ENCODE peak calls at places on chromosomes 16 and 17, in nine cellular contexts. Q is transverse colon, F is ovary, E is K562, N is H54, L is A549, J is heart left ventricle, R is testis, C is stomach. Y is an unnamed sample.

GRCh38 chr17:36512641-36513040 is 22.0 kb downstream of the MYO19 start:
- DNase-seq in J (no peak), F (no peak), E (no peak), R (no peak), N (no peak), C (no peak), Q (no peak), L (no peak), Y (no peak)

GRCh38 chr17:66441012-66441703 is 138.7 kb downstream of the PRKCA start:
- DNase-seq in Q (no peak), E (no peak), L (no peak), J (no peak), N (no peak), C (no peak), F (no peak), R (no peak), Y (no peak)

GRCh38 chr16:11006666-11007065 is 62.3 kb downstream of the CLEC16A start:
- DNase-seq in J (no peak), N (no peak), Q (no peak), E (no peak), C (no peak), F (no peak), R (no peak), L (no peak), Y (no peak)

GRCh38 chr16:6206080-6206479 is 1108.5 kb upstream of the EEF2KMT start:
- DNase-seq in R (no peak), C (no peak), F (no peak), Q (peak), N (no peak), L (no peak), E (no peak), J (no peak), Y (no peak)

GRCh38 chr17:82424001-82424862 is 5.8 kb upstream of the OGFOD3 start:
- DNase-seq in Q (peak), L (peak), C (peak), F (no peak), N (peak), E (peak), J (peak), R (peak), Y (no peak)

GRCh38 chr16:52572656-52573055 is 25.7 kb upstream of the TOX3 start:
- DNase-seq in L (no peak), R (no peak), J (no peak), Q (no peak), C (no peak), N (no peak), F (no peak), E (no peak), Y (no peak)

GRCh38 chr17:6626616-6627015 is 13.9 kb downstream of the KIAA0753 start:
- DNase-seq in Q (no peak), N (no peak), C (no peak), E (no peak), J (no peak), L (no peak), R (no peak), F (no peak), Y (no peak)

GRCh38 chr17:81863123-81863675 is 2.9 kb upstream of the P4HB start:
- DNase-seq in F (no peak), C (no peak), E (no peak), Q (no peak), J (no peak), N (no peak), R (no peak), L (no peak), Y (peak)

GRCh38 chr17:39800540-39800939 is 62.8 kb downstream of the GRB7 start:
- DNase-seq in N (no peak), F (no peak), J (no peak), Q (peak), E (no peak), L (no peak), R (no peak), C (no peak), Y (no peak)

GRCh38 chr17:32298721-32299578 is 33.3 kb downstream of the RHBDL3 start:
- DNase-seq in E (no peak), Q (no peak), F (no peak), C (no peak), J (no peak), R (no peak), N (no peak), L (no peak), Y (no peak)

GRCh38 chr16:19850131-19850817 is 34.4 kb downstream of the GPRC5B start:
- DNase-seq in N (no peak), R (no peak), Q (no peak), C (no peak), L (no peak), J (no peak), E (no peak), F (no peak), Y (no peak)

GRCh38 chr16:21611546-21612384 is 12.4 kb downstream of the METTL9 start:
- DNase-seq in F (no peak), C (no peak), Q (no peak), E (peak), R (no peak), L (no peak), N (no peak), J (no peak), Y (no peak)

GRCh38 chr16:2507052-2507678 is 6.6 kb upstream of the ATP6V0C start:
- DNase-seq in Q (peak), E (no peak), C (no peak), N (no peak), J (no peak), R (no peak), F (no peak), L (no peak), Y (peak)

GRCh38 chr17:79156463-79157095 is 82.0 kb downstream of the ENGASE start:
- DNase-seq in J (no peak), R (no peak), F (no peak), C (no peak), N (no peak), E (peak), L (no peak), Q (no peak), Y (no peak)

GRCh38 chr17:31272236-31272635 is 24.8 kb downstream of the OMG start:
- DNase-seq in Q (no peak), R (no peak), E (no peak), C (no peak), J (no peak), L (no peak), N (no peak), F (no peak), Y (no peak)

GRCh38 chr16:57859331-57859730 is 57.0 kb upstream of the KIFC3 start:
- DNase-seq in E (peak), N (no peak), R (no peak), L (peak), F (no peak), Q (no peak), C (no peak), J (no peak), Y (no peak)

GRCh38 chr17:57294629-57295501 is 38.5 kb downstream of the MSI2 start:
- DNase-seq in L (peak), F (no peak), J (peak), Q (no peak), C (no peak), R (no peak), N (peak), E (peak), Y (no peak)

GRCh38 chr16:4414187-4414909 is 2.0 kb downstream of the CORO7 start:
- DNase-seq in F (no peak), E (no peak), Q (peak), C (peak), L (no peak), J (no peak), N (no peak), R (no peak), Y (no peak)

GRCh38 chr17:74633261-74633783 is 9.8 kb upstream of the CD300E start:
- DNase-seq in L (no peak), Q (no peak), C (no peak), J (no peak), F (no peak), N (no peak), R (no peak), E (no peak), Y (no peak)

GRCh38 chr17:56319531-56319930 is 166.3 kb downstream of the ANKFN1 start:
- DNase-seq in J (no peak), E (peak), Q (no peak), C (no peak), F (no peak), R (no peak), L (peak), N (peak), Y (no peak)

GRCh38 chr16:89266521-89267134 is 49.1 kb downstream of the ZNF778 start:
- DNase-seq in E (no peak), C (no peak), F (no peak), L (no peak), R (no peak), Q (no peak), N (no peak), J (no peak), Y (peak)

GRCh38 chr16:84484579-84485254 is 19.7 kb downstream of the MEAK7 start:
- DNase-seq in L (peak), J (peak), C (peak), E (peak), Q (peak), F (peak), R (peak), N (no peak), Y (peak)

GRCh38 chr17:81200695-81201580 is 21.8 kb downstream of the CEP131 start:
- DNase-seq in J (peak), F (no peak), C (peak), L (peak), N (peak), Q (peak), R (peak), E (peak), Y (no peak)

GRCh38 chr17:38328620-38329019 is 15.1 kb downstream of the GPR179 start:
- DNase-seq in C (no peak), Q (no peak), F (no peak), N (no peak), L (no peak), J (no peak), R (no peak), E (no peak), Y (no peak)

GRCh38 chr16:25464058-25464457 is 206.4 kb upstream of the ZKSCAN2 start:
- DNase-seq in L (no peak), C (no peak), N (no peak), E (no peak), R (no peak), F (no peak), J (no peak), Q (no peak), Y (no peak)

GRCh38 chr17:45403906-45404490 is 28.7 kb downstream of the ARHGAP27 start:
- DNase-seq in C (no peak), L (no peak), F (no peak), Q (no peak), R (no peak), J (no peak), E (no peak), N (no peak), Y (no peak)

GRCh38 chr17:45402916-45403315 is 29.8 kb downstream of the ARHGAP27 start:
- DNase-seq in Q (no peak), J (no peak), R (no peak), F (no peak), E (no peak), C (no peak), N (no peak), L (no peak), Y (no peak)

GRCh38 chr17:45404870-45405249 is 27.8 kb downstream of the ARHGAP27 start:
- DNase-seq in J (no peak), C (no peak), R (no peak), E (no peak), Q (no peak), N (no peak), F (no peak), L (no peak), Y (no peak)

GRCh38 chr17:45406107-45406506 is 26.6 kb downstream of the ARHGAP27 start:
- DNase-seq in Q (no peak), C (no peak), R (no peak), L (no peak), J (no peak), F (no peak), N (no peak), E (no peak), Y (no peak)

GRCh38 chr17:45405250-45406086 is 27.2 kb downstream of the ARHGAP27 start:
- DNase-seq in R (peak), Q (peak), J (no peak), F (peak), L (peak), E (peak), C (no peak), N (no peak), Y (peak)
- TF ChIP-seq POLR2A in R (no peak), Q (peak), J (no peak), F (no peak), L (no peak), E (no peak), C (no peak), N (no peak), Y (no peak)

DNA sequence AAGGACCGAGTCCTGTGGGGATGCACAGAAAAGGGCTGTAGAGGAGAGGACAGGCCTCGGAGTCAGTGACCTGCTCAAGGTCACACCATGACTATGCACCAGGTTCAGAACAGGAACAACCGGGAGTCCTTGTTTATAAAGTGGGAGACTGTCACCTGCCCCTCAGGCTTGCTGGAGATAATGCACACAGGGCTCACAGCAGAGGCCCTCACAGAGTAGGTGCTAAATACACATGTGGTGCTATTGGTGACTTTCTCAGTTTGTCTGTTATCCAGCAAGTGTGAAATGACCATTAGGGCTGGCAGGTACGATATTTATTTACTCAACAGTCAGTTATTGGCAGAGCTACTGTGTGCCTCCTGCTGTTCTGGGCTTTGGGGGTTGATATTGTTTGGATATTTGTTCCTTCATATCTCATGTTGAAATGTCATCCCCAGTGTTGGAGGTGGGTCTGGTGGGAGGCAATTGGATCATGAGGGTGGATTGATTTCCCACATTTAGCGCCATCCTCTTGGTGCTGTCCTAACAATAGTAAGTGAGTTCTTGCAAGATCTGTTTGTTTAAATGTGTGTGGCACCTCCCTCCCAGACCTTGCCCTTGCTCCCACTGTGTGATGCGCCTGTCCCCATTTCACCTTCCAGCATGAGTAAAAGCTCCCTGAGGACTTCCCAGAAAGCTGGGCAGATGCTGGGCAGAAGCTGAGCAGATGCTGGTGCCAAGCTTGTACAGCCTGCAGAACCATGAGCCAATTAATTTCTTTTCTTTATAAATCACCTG is 162.1 kb upstream of the MPHOSPH6 start:
- DNase-seq in F (no peak), J (no peak), E (no peak), L (no peak), N (no peak), Q (no peak), C (peak), R (no peak), Y (no peak)
- TF ChIP-seq POLR2A in F (no peak), J (no peak), E (no peak), L (no peak), N (no peak), Q (no peak), C (no peak), R (no peak), Y (no peak)

GRCh38 chr16:31362476-31363405 is 7.8 kb downstream of the ITGAX start:
- DNase-seq in F (no peak), L (no peak), J (no peak), E (no peak), N (no peak), C (no peak), Q (no peak), R (no peak), Y (no peak)

GRCh38 chr16:31367875-31368274 is 12.9 kb downstream of the ITGAX start:
- DNase-seq in F (no peak), J (no peak), R (no peak), C (no peak), Q (no peak), N (no peak), E (no peak), L (no peak), Y (no peak)

GRCh38 chr16:31363721-31364120 is 8.7 kb downstream of the ITGAX start:
- DNase-seq in C (no peak), J (no peak), N (no peak), E (no peak), Q (no peak), R (no peak), L (no peak), F (no peak), Y (no peak)

GRCh38 chr16:31361201-31362110 is 6.5 kb downstream of the ITGAX start:
- DNase-seq in C (no peak), N (no peak), Q (no peak), L (no peak), F (no peak), J (no peak), E (no peak), R (no peak), Y (no peak)

GRCh38 chr16:31365131-31365865 is 10.3 kb downstream of the ITGAX start:
- DNase-seq in J (no peak), E (no peak), R (no peak), L (no peak), C (no peak), Q (no peak), N (no peak), F (no peak), Y (no peak)
- TF ChIP-seq POLR2A in J (no peak), E (no peak), R (no peak), L (no peak), C (no peak), Q (no peak), N (no peak), F (no peak), Y (no peak)

GRCh38 chr16:726438-727290 is at the start of the genes CCDC78 and HAGHL:
- DNase-seq in L (no peak), C (peak), R (peak), N (no peak), J (peak), F (peak), E (peak), Q (peak), Y (no peak)

GRCh38 chr16:727291-727977 is 528 bp downstream of the HAGHL start:
- DNase-seq in R (no peak), C (no peak), N (no peak), L (no peak), E (peak), J (peak), Q (peak), F (no peak), Y (no peak)

GRCh38 chr16:729768-730665 is 3.1 kb downstream of the HAGHL start:
- DNase-seq in F (no peak), Q (no peak), J (peak), N (no peak), C (no peak), R (no peak), E (no peak), L (no peak), Y (no peak)

GRCh38 chr16:728890-729744 is 2.2 kb downstream of the HAGHL start:
- DNase-seq in Q (no peak), F (no peak), J (peak), N (no peak), C (no peak), L (no peak), R (no peak), E (no peak), Y (no peak)

DNA sequence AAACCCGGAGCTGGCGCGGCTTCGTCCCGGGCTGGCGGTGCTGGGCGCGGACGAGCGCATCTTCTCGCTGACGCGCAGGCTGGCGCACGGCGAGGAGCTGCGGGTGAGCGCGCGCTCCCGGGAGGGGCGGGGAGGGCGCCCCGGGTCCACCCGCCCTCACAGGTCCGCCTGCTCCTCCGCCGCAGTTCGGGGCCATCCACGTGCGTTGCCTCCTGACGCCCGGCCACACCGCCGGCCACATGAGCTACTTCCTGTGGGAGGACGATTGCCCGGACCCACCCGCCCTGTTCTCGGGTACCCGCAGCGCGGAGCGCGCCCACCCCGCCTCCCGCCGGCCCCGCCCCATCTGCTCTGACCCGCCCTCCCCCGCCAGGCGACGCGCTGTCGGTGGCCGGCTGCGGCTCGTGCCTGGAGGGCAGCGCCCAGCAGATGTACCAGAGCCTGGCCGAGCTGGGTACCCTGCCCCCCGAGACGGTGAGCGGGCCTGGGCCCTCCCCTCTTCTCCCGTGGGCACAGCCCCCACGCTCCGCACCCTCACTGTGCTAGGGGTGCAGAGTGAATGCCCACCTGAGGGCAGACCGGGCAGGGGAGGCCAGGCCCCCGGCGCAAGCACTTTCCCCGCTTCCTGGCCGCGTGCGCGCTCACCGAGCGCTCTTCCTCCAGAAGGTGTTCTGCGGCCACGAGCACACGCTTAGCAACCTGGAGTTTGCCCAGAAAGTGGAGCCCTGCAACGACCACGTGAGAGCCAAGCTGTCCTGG is 1.4 kb downstream of the HAGHL start:
- DNase-seq in E (peak), N (peak), R (peak), C (peak), F (no peak), J (peak), Q (peak), L (peak), Y (peak)
- TF ChIP-seq POLR2A in E (peak), N (peak), R (no peak), C (no peak), F (no peak), J (no peak), Q (no peak), L (no peak), Y (no peak)

DNA sequence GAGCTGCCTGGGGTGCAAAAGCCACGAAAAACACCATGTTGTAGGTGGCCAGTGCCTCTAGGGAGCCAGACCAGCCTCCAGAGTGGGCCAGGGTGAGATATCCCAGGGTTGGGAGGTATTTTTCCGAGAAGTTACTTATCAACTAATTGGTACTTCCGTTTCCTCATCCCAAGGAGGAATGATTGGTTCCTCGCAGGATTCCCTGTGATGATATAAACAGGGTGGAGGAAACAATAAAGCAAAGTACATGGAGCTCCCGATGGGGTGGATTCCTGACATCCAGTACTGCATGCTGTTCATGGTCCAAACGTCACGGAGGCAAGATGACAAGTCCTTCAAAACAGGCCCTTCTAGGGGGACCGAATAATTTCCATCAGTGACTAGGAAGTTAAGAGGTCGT is 39.4 kb upstream of the FOXF1 start:
- DNase-seq in N (no peak), E (no peak), C (no peak), R (no peak), J (no peak), Q (no peak), F (no peak), L (no peak), Y (no peak)
- TF ChIP-seq POLR2A in N (no peak), E (no peak), C (no peak), R (no peak), J (no peak), Q (no peak), F (no peak), L (no peak), Y (no peak)

DNA sequence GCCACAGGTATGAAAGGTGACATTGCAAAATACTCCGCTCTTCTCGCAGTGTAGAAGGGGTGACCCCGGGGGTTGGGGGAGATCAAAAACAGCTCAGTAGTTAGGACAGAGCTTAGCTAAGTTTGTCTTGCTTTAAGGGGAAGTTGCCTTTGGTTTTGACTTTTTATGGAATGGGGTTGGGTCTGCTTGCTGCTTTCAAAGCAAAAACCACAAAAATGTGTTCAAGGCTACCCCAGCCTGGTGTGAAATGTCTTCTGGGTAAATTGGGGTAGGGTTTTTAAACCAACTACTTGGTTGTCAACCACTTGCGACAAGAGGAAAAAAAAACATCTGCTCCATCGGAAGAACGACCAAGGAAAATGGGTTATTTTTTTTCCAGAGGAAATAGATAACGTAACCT is 6.2 kb downstream of the FUS start:
- DNase-seq in E (no peak), R (no peak), J (no peak), L (no peak), N (no peak), F (no peak), C (no peak), Q (no peak), Y (no peak)
- TF ChIP-seq POLR2A in E (no peak), R (no peak), J (no peak), L (no peak), N (no peak), F (no peak), C (no peak), Q (no peak), Y (no peak)